ENCODE peak calls at places on chromosomes 7 and 10, in ten cellular contexts. One of them, this sample, is unnamed. For H3K36me3 and H3K9me3, the result is how much of the 10 kb centered on the place peaks cover.

GRCh38 chr7:44196450-44196872 is 4.3 kb upstream of the YKT6 start:
- DNase-seq in Peyer's patch: no peak
- DNase-seq in CD4-positive, alpha-beta memory T cell: no peak
- DNase-seq in left ventricle myocardium inferior: no peak
- DNase-seq in colonic mucosa: peak
- DNase-seq in PC-3: peak
- DNase-seq in heart left ventricle: no peak
- DNase-seq in sigmoid colon: peak
- DNase-seq in CD8-positive, alpha-beta memory T cell: no peak
- DNase-seq in transverse colon: no peak
- DNase-seq in this sample: no peak

GRCh38 chr7:154503962-154504550 is 451.9 kb downstream of the DPP6 start:
- DNase-seq in Peyer's patch: no peak
- DNase-seq in CD4-positive, alpha-beta memory T cell: no peak
- DNase-seq in left ventricle myocardium inferior: no peak
- DNase-seq in colonic mucosa: no peak
- DNase-seq in PC-3: peak
- DNase-seq in heart left ventricle: no peak
- DNase-seq in sigmoid colon: no peak
- DNase-seq in CD8-positive, alpha-beta memory T cell: no peak
- DNase-seq in transverse colon: no peak
- DNase-seq in this sample: no peak

GRCh38 chr10:55233505-55233904 is 432.5 kb upstream of the PCDH15 start:
- DNase-seq in Peyer's patch: no peak
- DNase-seq in CD4-positive, alpha-beta memory T cell: no peak
- DNase-seq in left ventricle myocardium inferior: no peak
- DNase-seq in colonic mucosa: no peak
- DNase-seq in PC-3: no peak
- DNase-seq in heart left ventricle: no peak
- DNase-seq in sigmoid colon: no peak
- DNase-seq in CD8-positive, alpha-beta memory T cell: no peak
- DNase-seq in transverse colon: no peak
- DNase-seq in this sample: no peak

GRCh38 chr7:95674101-95674500 is 77.8 kb upstream of the PDK4 start:
- DNase-seq in Peyer's patch: no peak
- DNase-seq in CD4-positive, alpha-beta memory T cell: no peak
- DNase-seq in left ventricle myocardium inferior: no peak
- DNase-seq in colonic mucosa: no peak
- DNase-seq in PC-3: no peak
- DNase-seq in heart left ventricle: no peak
- DNase-seq in sigmoid colon: no peak
- DNase-seq in CD8-positive, alpha-beta memory T cell: no peak
- DNase-seq in transverse colon: no peak
- DNase-seq in this sample: no peak

GRCh38 chr10:90964781-90965462 is 44.0 kb upstream of the ANKRD1 start:
- DNase-seq in Peyer's patch: no peak
- DNase-seq in CD4-positive, alpha-beta memory T cell: no peak
- DNase-seq in left ventricle myocardium inferior: peak
- DNase-seq in colonic mucosa: no peak
- DNase-seq in PC-3: no peak
- DNase-seq in heart left ventricle: no peak
- DNase-seq in sigmoid colon: no peak
- DNase-seq in CD8-positive, alpha-beta memory T cell: no peak
- DNase-seq in transverse colon: no peak
- DNase-seq in this sample: no peak

GRCh38 chr7:43570688-43571365 is 12.1 kb upstream of the STK17A start:
- DNase-seq in Peyer's patch: no peak
- DNase-seq in CD4-positive, alpha-beta memory T cell: no peak
- DNase-seq in left ventricle myocardium inferior: no peak
- DNase-seq in colonic mucosa: no peak
- DNase-seq in PC-3: peak
- DNase-seq in heart left ventricle: no peak
- DNase-seq in sigmoid colon: no peak
- DNase-seq in CD8-positive, alpha-beta memory T cell: no peak
- DNase-seq in transverse colon: no peak
- DNase-seq in this sample: no peak

GRCh38 chr10:86139066-86139657 is 227.4 kb downstream of the GRID1 start:
- DNase-seq in Peyer's patch: peak
- DNase-seq in CD4-positive, alpha-beta memory T cell: no peak
- DNase-seq in left ventricle myocardium inferior: no peak
- DNase-seq in colonic mucosa: no peak
- DNase-seq in PC-3: peak
- DNase-seq in heart left ventricle: no peak
- DNase-seq in sigmoid colon: no peak
- DNase-seq in CD8-positive, alpha-beta memory T cell: no peak
- DNase-seq in transverse colon: no peak
- DNase-seq in this sample: no peak

GRCh38 chr7:2757361-2757903 is 69.4 kb downstream of the AMZ1 start:
- DNase-seq in Peyer's patch: no peak
- DNase-seq in CD4-positive, alpha-beta memory T cell: no peak
- DNase-seq in left ventricle myocardium inferior: peak
- DNase-seq in colonic mucosa: no peak
- DNase-seq in PC-3: peak
- DNase-seq in heart left ventricle: peak
- DNase-seq in sigmoid colon: peak
- DNase-seq in CD8-positive, alpha-beta memory T cell: no peak
- DNase-seq in transverse colon: peak
- DNase-seq in this sample: no peak

GRCh38 chr7:134699021-134699818 is 52.6 kb downstream of the BPGM start:
- DNase-seq in Peyer's patch: no peak
- DNase-seq in CD4-positive, alpha-beta memory T cell: no peak
- DNase-seq in left ventricle myocardium inferior: no peak
- DNase-seq in colonic mucosa: no peak
- DNase-seq in PC-3: no peak
- DNase-seq in heart left ventricle: no peak
- DNase-seq in sigmoid colon: no peak
- DNase-seq in CD8-positive, alpha-beta memory T cell: no peak
- DNase-seq in transverse colon: no peak
- DNase-seq in this sample: no peak

GRCh38 chr10:89142562-89142961 is 64.6 kb downstream of the CH25H start:
- DNase-seq in Peyer's patch: no peak
- DNase-seq in CD4-positive, alpha-beta memory T cell: no peak
- DNase-seq in left ventricle myocardium inferior: no peak
- DNase-seq in colonic mucosa: no peak
- DNase-seq in PC-3: no peak
- DNase-seq in heart left ventricle: no peak
- DNase-seq in sigmoid colon: no peak
- DNase-seq in CD8-positive, alpha-beta memory T cell: no peak
- DNase-seq in transverse colon: no peak
- DNase-seq in this sample: no peak

GRCh38 chr10:60224129-60224705 is 165.5 kb downstream of the ANK3 start:
- DNase-seq in Peyer's patch: no peak
- DNase-seq in CD4-positive, alpha-beta memory T cell: no peak
- DNase-seq in left ventricle myocardium inferior: no peak
- DNase-seq in colonic mucosa: no peak
- DNase-seq in PC-3: no peak
- DNase-seq in heart left ventricle: no peak
- DNase-seq in sigmoid colon: no peak
- DNase-seq in CD8-positive, alpha-beta memory T cell: no peak
- DNase-seq in transverse colon: no peak
- DNase-seq in this sample: no peak

GRCh38 chr7:141600607-141601006 is 49.4 kb downstream of the AGK start:
- DNase-seq in Peyer's patch: no peak
- DNase-seq in CD4-positive, alpha-beta memory T cell: no peak
- DNase-seq in left ventricle myocardium inferior: no peak
- DNase-seq in colonic mucosa: no peak
- DNase-seq in PC-3: no peak
- DNase-seq in heart left ventricle: no peak
- DNase-seq in sigmoid colon: no peak
- DNase-seq in CD8-positive, alpha-beta memory T cell: no peak
- DNase-seq in transverse colon: no peak
- DNase-seq in this sample: no peak

GRCh38 chr7:108142675-108143259 is 12.6 kb upstream of the LAMB4 start:
- DNase-seq in Peyer's patch: no peak
- DNase-seq in CD4-positive, alpha-beta memory T cell: no peak
- DNase-seq in left ventricle myocardium inferior: no peak
- DNase-seq in colonic mucosa: no peak
- DNase-seq in PC-3: no peak
- DNase-seq in heart left ventricle: no peak
- DNase-seq in sigmoid colon: no peak
- DNase-seq in CD8-positive, alpha-beta memory T cell: no peak
- DNase-seq in transverse colon: no peak
- DNase-seq in this sample: no peak

GRCh38 chr10:48929413-48929990 is 10.1 kb downstream of the LRRC18 start:
- DNase-seq in Peyer's patch: no peak
- DNase-seq in CD4-positive, alpha-beta memory T cell: no peak
- DNase-seq in left ventricle myocardium inferior: no peak
- DNase-seq in colonic mucosa: no peak
- DNase-seq in PC-3: no peak
- DNase-seq in heart left ventricle: no peak
- DNase-seq in sigmoid colon: no peak
- DNase-seq in CD8-positive, alpha-beta memory T cell: no peak
- DNase-seq in transverse colon: no peak
- DNase-seq in this sample: no peak

DNA sequence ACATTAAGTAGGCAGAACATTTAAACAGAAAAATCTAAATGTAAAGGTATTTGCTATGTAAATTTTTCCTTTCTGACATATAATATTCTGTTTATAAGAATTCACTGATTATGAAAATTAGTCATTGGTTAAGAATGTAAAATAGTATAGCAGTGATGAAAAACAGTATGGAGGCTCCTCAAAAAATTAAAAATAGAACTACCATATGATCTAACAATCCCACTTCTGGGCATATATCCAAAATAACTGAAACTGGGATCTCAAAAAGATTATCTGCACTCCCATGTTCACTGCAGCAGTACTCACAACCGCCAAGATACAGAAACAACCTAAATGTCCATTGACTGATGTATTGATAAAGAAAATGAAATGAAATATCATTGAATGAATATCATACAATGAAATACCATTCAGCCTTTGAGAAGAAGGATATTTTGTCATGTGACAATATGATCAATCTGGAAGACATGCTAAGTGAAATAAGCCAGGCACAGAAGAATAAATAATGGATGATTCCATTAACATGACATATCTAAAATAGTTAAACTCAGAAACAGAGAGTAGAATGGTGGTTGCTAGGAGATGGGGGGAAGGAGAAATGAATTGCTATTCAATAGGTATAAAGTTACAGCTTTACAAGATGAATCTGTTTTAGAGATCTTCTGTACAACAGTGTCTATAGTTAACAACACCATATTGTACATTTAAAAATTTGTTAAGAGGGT is 14.0 kb downstream of the C10orf88 start:
- DNase-seq in Peyer's patch: no peak
- DNase-seq in CD4-positive, alpha-beta memory T cell: no peak
- DNase-seq in left ventricle myocardium inferior: no peak
- DNase-seq in colonic mucosa: no peak
- DNase-seq in PC-3: no peak
- DNase-seq in heart left ventricle: no peak
- DNase-seq in sigmoid colon: no peak
- DNase-seq in CD8-positive, alpha-beta memory T cell: no peak
- DNase-seq in transverse colon: no peak
- DNase-seq in this sample: no peak
- H3K36me3 ChIP-seq in Peyer's patch: under half
- H3K36me3 ChIP-seq in CD4-positive, alpha-beta memory T cell: under half
- H3K36me3 ChIP-seq in left ventricle myocardium inferior: under half
- H3K36me3 ChIP-seq in colonic mucosa: under half
- H3K36me3 ChIP-seq in PC-3: under half
- H3K36me3 ChIP-seq in heart left ventricle: half or more
- H3K36me3 ChIP-seq in sigmoid colon: under half
- H3K36me3 ChIP-seq in CD8-positive, alpha-beta memory T cell: under half
- H3K36me3 ChIP-seq in transverse colon: under half
- H3K36me3 ChIP-seq in this sample: under half

DNA sequence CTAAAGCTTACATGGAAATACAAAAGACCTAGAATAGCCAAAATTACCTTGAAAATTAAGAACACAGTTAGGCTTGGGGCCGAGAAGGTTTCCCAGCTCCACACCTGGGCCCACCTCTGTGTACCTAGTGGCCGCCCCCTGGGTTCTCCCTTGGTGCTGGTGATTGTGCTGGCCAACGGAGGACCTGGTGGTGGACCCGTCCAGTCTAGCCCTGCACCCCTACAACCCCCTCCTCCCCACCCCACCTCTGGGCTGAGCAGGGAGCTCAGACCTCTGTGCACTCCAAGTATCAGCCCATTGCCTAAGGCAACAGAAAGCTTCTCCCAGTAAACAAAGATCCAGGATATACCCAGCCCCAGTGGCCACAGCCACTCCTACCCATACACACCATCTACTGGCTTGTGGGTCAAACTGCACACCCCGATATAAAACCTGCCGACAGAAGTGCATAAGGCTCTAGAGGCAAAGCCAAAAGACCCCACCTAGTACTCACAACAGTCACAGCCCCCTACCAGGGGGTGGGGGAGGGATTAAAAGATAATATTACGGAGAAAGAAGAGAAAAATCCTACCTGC is 105.0 kb upstream of the DIP2C start:
- DNase-seq in Peyer's patch: no peak
- DNase-seq in CD4-positive, alpha-beta memory T cell: no peak
- DNase-seq in left ventricle myocardium inferior: no peak
- DNase-seq in colonic mucosa: no peak
- DNase-seq in PC-3: peak
- DNase-seq in heart left ventricle: no peak
- DNase-seq in sigmoid colon: peak
- DNase-seq in CD8-positive, alpha-beta memory T cell: no peak
- DNase-seq in transverse colon: no peak
- DNase-seq in this sample: no peak
- H3K9me3 ChIP-seq in Peyer's patch: under half
- H3K9me3 ChIP-seq in CD4-positive, alpha-beta memory T cell: under half
- H3K9me3 ChIP-seq in left ventricle myocardium inferior: under half
- H3K9me3 ChIP-seq in colonic mucosa: under half
- H3K9me3 ChIP-seq in PC-3: under half
- H3K9me3 ChIP-seq in heart left ventricle: under half
- H3K9me3 ChIP-seq in sigmoid colon: under half
- H3K9me3 ChIP-seq in CD8-positive, alpha-beta memory T cell: under half
- H3K9me3 ChIP-seq in transverse colon: under half
- H3K9me3 ChIP-seq in this sample: under half

GRCh38 chr7:151136515-151136908 is 31.0 kb downstream of the GBX1 start:
- DNase-seq in Peyer's patch: no peak
- DNase-seq in CD4-positive, alpha-beta memory T cell: no peak
- DNase-seq in left ventricle myocardium inferior: no peak
- DNase-seq in colonic mucosa: no peak
- DNase-seq in PC-3: no peak
- DNase-seq in heart left ventricle: no peak
- DNase-seq in sigmoid colon: peak
- DNase-seq in CD8-positive, alpha-beta memory T cell: no peak
- DNase-seq in transverse colon: no peak
- DNase-seq in this sample: no peak
- H3K36me3 ChIP-seq in Peyer's patch: under half
- H3K36me3 ChIP-seq in CD4-positive, alpha-beta memory T cell: under half
- H3K36me3 ChIP-seq in left ventricle myocardium inferior: half or more
- H3K36me3 ChIP-seq in colonic mucosa: under half
- H3K36me3 ChIP-seq in PC-3: under half
- H3K36me3 ChIP-seq in heart left ventricle: half or more
- H3K36me3 ChIP-seq in sigmoid colon: under half
- H3K36me3 ChIP-seq in CD8-positive, alpha-beta memory T cell: under half
- H3K36me3 ChIP-seq in transverse colon: under half
- H3K36me3 ChIP-seq in this sample: under half

DNA sequence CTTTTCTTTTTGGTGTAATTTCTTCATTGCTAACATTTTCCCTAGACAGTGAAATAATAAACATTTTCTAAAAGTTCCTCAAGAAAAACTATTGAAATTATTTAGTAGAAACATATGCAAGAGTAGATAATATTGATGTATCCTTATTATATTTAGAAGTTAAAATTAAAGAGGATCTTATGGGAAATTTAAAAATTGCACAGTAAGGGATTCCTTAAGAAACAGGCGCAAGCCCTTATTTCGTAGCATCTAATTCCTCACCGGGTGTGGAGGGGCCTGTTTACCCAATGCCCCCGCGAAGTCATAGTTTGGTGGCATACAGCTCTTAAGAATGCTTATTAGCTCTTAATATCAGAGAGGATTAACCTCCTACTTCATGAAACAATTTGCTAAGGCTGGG is 467.1 kb downstream of the DNAJB6 start:
- DNase-seq in Peyer's patch: no peak
- DNase-seq in CD4-positive, alpha-beta memory T cell: no peak
- DNase-seq in left ventricle myocardium inferior: no peak
- DNase-seq in colonic mucosa: no peak
- DNase-seq in PC-3: no peak
- DNase-seq in heart left ventricle: no peak
- DNase-seq in sigmoid colon: no peak
- DNase-seq in CD8-positive, alpha-beta memory T cell: no peak
- DNase-seq in transverse colon: no peak
- DNase-seq in this sample: peak
- H3K9me3 ChIP-seq in Peyer's patch: under half
- H3K9me3 ChIP-seq in CD4-positive, alpha-beta memory T cell: under half
- H3K9me3 ChIP-seq in left ventricle myocardium inferior: under half
- H3K9me3 ChIP-seq in colonic mucosa: under half
- H3K9me3 ChIP-seq in PC-3: under half
- H3K9me3 ChIP-seq in heart left ventricle: under half
- H3K9me3 ChIP-seq in sigmoid colon: under half
- H3K9me3 ChIP-seq in CD8-positive, alpha-beta memory T cell: under half
- H3K9me3 ChIP-seq in transverse colon: under half
- H3K9me3 ChIP-seq in this sample: under half

This sample was measured in spleen.